ENCODE peak calls at places on chromosomes 5 and 9, in ten cellular contexts. E is NB4, Z is GM12878, L is lower leg skin, C is Peyer's patch, P is breast epithelium, Y is heart left ventricle, F is ovary, O is adrenal gland, G is tibial nerve. W is an unnamed sample.

GRCh38 chr9:98290411-98290810 is 35.0 kb upstream of the TBC1D2 start:
- DNase-seq in G (no peak), L (no peak), Y (no peak), P (no peak), O (no peak), Z (no peak), E (no peak), C (no peak), F (no peak), W (no peak)

GRCh38 chr5:134084166-134084565 is 30.3 kb upstream of the TCF7 start:
- DNase-seq in Z (no peak), G (no peak), O (no peak), Y (no peak), P (no peak), L (no peak), E (no peak), C (no peak), F (no peak), W (no peak)

GRCh38 chr5:75522025-75522424 is 10.3 kb downstream of the POLK start:
- DNase-seq in E (no peak), O (no peak), F (no peak), Z (no peak), Y (no peak), C (no peak), L (no peak), G (no peak), P (no peak), W (no peak)

GRCh38 chr5:31442253-31442820 is 89.6 kb downstream of the DROSHA start:
- DNase-seq in F (no peak), G (no peak), Z (no peak), O (no peak), Y (no peak), C (no peak), P (no peak), E (no peak), L (no peak), W (no peak)

GRCh38 chr9:135165756-135166519 is 78.5 kb downstream of the OLFM1 start:
- DNase-seq in G (no peak), F (no peak), Y (no peak), E (no peak), O (no peak), C (no peak), L (no peak), Z (no peak), P (no peak), W (no peak)

GRCh38 chr9:26234865-26235264 is 556.6 kb upstream of the TUSC1 start:
- DNase-seq in G (no peak), C (no peak), F (no peak), L (no peak), P (no peak), Y (no peak), E (no peak), O (no peak), Z (no peak), W (no peak)

GRCh38 chr9:2053883-2054845 is 39.0 kb downstream of the SMARCA2 start:
- DNase-seq in C (peak), Z (peak), G (peak), E (peak), O (no peak), F (no peak), L (no peak), Y (no peak), P (peak), W (peak)

GRCh38 chr9:126108240-126108639 is 218.4 kb upstream of the MVB12B start:
- DNase-seq in C (no peak), F (no peak), L (no peak), G (no peak), Z (no peak), P (no peak), E (peak), O (no peak), Y (no peak), W (no peak)

GRCh38 chr5:52727568-52727967 is 60.1 kb upstream of the ITGA1 start:
- DNase-seq in Y (no peak), C (no peak), O (peak), P (peak), G (no peak), F (no peak), E (no peak), Z (no peak), L (no peak), W (no peak)

GRCh38 chr9:33952066-33952465 is 96.6 kb downstream of the UBAP2 start:
- DNase-seq in E (peak), C (no peak), G (no peak), L (no peak), Y (no peak), F (no peak), Z (no peak), O (no peak), P (no peak), W (no peak)

GRCh38 chr5:176529116-176529823 is 7.9 kb downstream of the RNF44 start:
- DNase-seq in L (no peak), F (no peak), Z (no peak), P (no peak), C (peak), Y (no peak), E (no peak), O (no peak), G (no peak), W (no peak)

GRCh38 chr9:133044661-133045060 is 13.9 kb downstream of the GTF3C5 start:
- DNase-seq in C (no peak), O (no peak), E (no peak), L (no peak), Y (no peak), P (no peak), F (no peak), G (no peak), Z (no peak), W (no peak)

GRCh38 chr5:124524552-124525232 is 221.7 kb downstream of the ZNF608 start:
- DNase-seq in E (peak), G (no peak), O (no peak), C (peak), F (no peak), L (no peak), Y (no peak), P (no peak), Z (peak), W (no peak)

GRCh38 chr5:60257852-60258251 is 364.3 kb upstream of the PDE4D start:
- DNase-seq in F (no peak), Z (no peak), O (no peak), Y (no peak), E (peak), C (no peak), L (no peak), P (no peak), G (no peak), W (no peak)

GRCh38 chr5:32707394-32707997 is 3.6 kb upstream of the NPR3 start:
- DNase-seq in Y (no peak), Z (no peak), P (no peak), L (no peak), O (no peak), E (peak), F (no peak), C (no peak), G (no peak), W (no peak)

GRCh38 chr9:86176468-86176867 is 77.1 kb upstream of the GOLM1 start:
- DNase-seq in C (no peak), G (no peak), F (no peak), O (peak), Z (no peak), P (no peak), E (no peak), L (no peak), Y (no peak), W (no peak)

GRCh38 chr9:693460-694390 is 147.8 kb upstream of the DMRT1 start:
- DNase-seq in F (peak), G (peak), Z (no peak), Y (no peak), C (no peak), O (peak), L (no peak), E (no peak), P (no peak), W (peak)

GRCh38 chr9:27280858-27281257 is 16.1 kb downstream of the EQTN start:
- DNase-seq in Z (no peak), O (no peak), Y (no peak), E (peak), C (no peak), P (no peak), G (no peak), F (no peak), L (no peak), W (no peak)

GRCh38 chr5:16135003-16135402 is 44.6 kb downstream of the MARCHF11 start:
- DNase-seq in E (no peak), Z (no peak), G (no peak), P (no peak), Y (no peak), C (no peak), F (no peak), L (no peak), O (no peak), W (no peak)

GRCh38 chr9:10855847-10856246 is 243.0 kb upstream of the PTPRD start:
- DNase-seq in F (no peak), Y (no peak), P (no peak), L (no peak), Z (no peak), O (no peak), C (no peak), E (peak), G (no peak), W (no peak)

GRCh38 chr9:90956026-90956810 is 154.6 kb downstream of the SYK start:
- DNase-seq in G (no peak), Z (no peak), F (no peak), Y (no peak), O (no peak), C (no peak), E (no peak), L (no peak), P (no peak), W (no peak)

GRCh38 chr5:52956915-52957747 is 32.0 kb upstream of the ITGA2 start:
- DNase-seq in F (no peak), Y (no peak), P (no peak), Z (no peak), C (no peak), G (no peak), L (no peak), E (no peak), O (no peak), W (no peak)

GRCh38 chr5:127863610-127864395 is 160.6 kb downstream of the CCDC192 start:
- DNase-seq in L (no peak), Z (no peak), O (no peak), P (no peak), G (no peak), Y (no peak), C (no peak), F (no peak), E (no peak), W (no peak)

GRCh38 chr5:89769975-89770374 is 639.6 kb downstream of the CETN3 start:
- DNase-seq in G (no peak), E (no peak), Z (no peak), O (no peak), L (no peak), Y (no peak), C (no peak), F (no peak), P (no peak), W (no peak)

GRCh38 chr5:136750507-136750906 is 385.2 kb upstream of the TRPC7 start:
- DNase-seq in G (no peak), P (no peak), O (no peak), L (no peak), Y (no peak), F (no peak), C (no peak), Z (no peak), E (no peak), W (no peak)

GRCh38 chr9:134419684-134420076 is 93.4 kb downstream of the RXRA start:
- DNase-seq in F (no peak), Z (no peak), O (no peak), Y (no peak), P (no peak), G (no peak), L (no peak), C (no peak), E (no peak), W (no peak)

GRCh38 chr9:114318416-114318815 is 4.5 kb upstream of the ORM1 start:
- DNase-seq in C (no peak), Z (no peak), Y (no peak), P (no peak), G (no peak), L (peak), F (no peak), E (no peak), O (no peak), W (no peak)

GRCh38 chr5:172410839-172411238 is 43.5 kb downstream of the SH3PXD2B start:
- DNase-seq in G (no peak), O (no peak), C (no peak), L (no peak), F (no peak), Z (no peak), Y (no peak), P (no peak), E (no peak), W (no peak)

GRCh38 chr5:172413601-172414000 is 40.7 kb downstream of the SH3PXD2B start:
- DNase-seq in C (no peak), E (no peak), G (no peak), Y (no peak), Z (no peak), F (no peak), P (no peak), O (no peak), L (no peak), W (no peak)

GRCh38 chr5:172411423-172412111 is 42.8 kb downstream of the SH3PXD2B start:
- DNase-seq in F (no peak), O (no peak), Z (no peak), L (no peak), G (no peak), P (peak), Y (peak), E (peak), C (no peak), W (peak)

GRCh38 chr5:172414618-172415599 is 39.4 kb downstream of the SH3PXD2B start:
- DNase-seq in E (no peak), L (no peak), F (peak), G (peak), O (peak), P (no peak), Y (peak), Z (no peak), C (no peak), W (peak)

DNA sequence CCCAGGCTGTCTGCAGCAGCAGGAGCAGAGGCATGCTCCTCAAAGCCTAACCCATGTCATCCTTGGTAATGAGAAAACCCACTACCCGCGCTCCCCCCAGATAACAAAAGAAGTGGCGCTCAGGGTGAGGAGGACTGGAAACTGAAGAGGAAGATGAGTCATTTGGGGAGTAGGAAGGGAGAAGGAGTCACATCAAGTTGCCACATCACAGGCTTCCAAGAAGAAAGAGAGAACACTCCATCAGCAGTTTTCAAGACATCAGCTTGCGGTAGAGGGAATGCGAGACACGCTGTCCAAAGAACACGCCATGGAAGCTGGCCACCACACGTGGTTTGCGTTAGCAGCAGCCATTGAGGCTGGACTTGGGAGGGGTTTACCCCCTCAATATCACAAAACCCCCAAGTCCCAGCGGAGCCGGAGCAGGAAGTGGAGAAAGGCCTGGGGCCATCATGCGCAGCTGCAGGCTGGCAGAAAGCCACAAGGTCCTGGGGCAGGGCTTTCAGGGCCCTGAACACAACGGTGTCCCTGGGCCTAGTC is 41.5 kb downstream of the SH3PXD2B start:
- DNase-seq in L (peak), G (peak), Y (peak), Z (peak), E (peak), C (peak), P (peak), O (peak), F (peak), W (peak)
- H3K4me3 ChIP-seq in L (no peak), G (no peak), Y (no peak), Z (no peak), E (peak), C (no peak), P (no peak), O (no peak), F (no peak), W (no peak)

GRCh38 chr5:39624268-39624886 is 199.6 kb upstream of the DAB2 start:
- DNase-seq in L (no peak), E (peak), P (peak), Z (peak), C (no peak), O (no peak), Y (no peak), G (no peak), F (no peak), W (no peak)

GRCh38 chr5:39623291-39623865 is 198.6 kb upstream of the DAB2 start:
- DNase-seq in L (no peak), C (no peak), Z (no peak), P (no peak), G (no peak), O (no peak), Y (no peak), E (no peak), F (no peak), W (no peak)

GRCh38 chr5:39619161-39619818 is 194.5 kb upstream of the DAB2 start:
- DNase-seq in Y (no peak), L (no peak), C (no peak), O (no peak), E (no peak), F (no peak), G (no peak), Z (no peak), P (no peak), W (no peak)

GRCh38 chr5:39624890-39625289 is 200.1 kb upstream of the DAB2 start:
- DNase-seq in G (no peak), O (no peak), L (no peak), Y (no peak), P (no peak), C (no peak), Z (no peak), E (no peak), F (no peak), W (no peak)

GRCh38 chr5:39622281-39622680 is 197.5 kb upstream of the DAB2 start:
- DNase-seq in F (no peak), L (no peak), C (no peak), O (no peak), P (no peak), Z (no peak), E (no peak), Y (no peak), G (no peak), W (no peak)
- TF ChIP-seq POLR2A in F (no peak), L (no peak), C (no peak), O (no peak), P (no peak), Z (no peak), E (no peak), Y (no peak), G (no peak), W (no peak)

GRCh38 chr5:147339313-147339712 is 104.5 kb downstream of the STK32A start:
- DNase-seq in E (peak), O (no peak), P (no peak), Y (no peak), L (no peak), F (no peak), G (no peak), C (no peak), Z (no peak), W (no peak)
- TF ChIP-seq CTCF in E (peak), O (no peak), P (no peak), Y (no peak), L (no peak), F (no peak), G (no peak), C (no peak), Z (no peak), W (no peak)

DNA sequence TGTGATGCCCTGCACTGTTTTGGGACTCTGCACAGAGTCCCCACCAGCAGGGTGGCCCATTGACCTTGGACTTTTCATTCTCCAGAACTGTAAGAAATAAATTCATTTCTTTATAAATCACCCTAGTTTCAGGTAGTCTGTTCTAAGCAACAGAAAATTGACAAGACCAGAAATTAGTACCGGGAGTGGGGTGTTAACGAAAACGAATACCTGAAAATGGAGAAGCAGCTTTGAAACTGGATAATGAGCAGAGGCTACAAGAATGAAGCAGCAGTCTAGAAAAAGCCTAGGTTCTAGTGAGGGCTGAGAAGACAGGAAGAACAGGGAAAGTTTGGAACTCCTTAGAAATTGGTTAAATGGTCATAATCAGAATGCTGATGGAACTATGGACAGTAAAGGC is 2.1 kb upstream of the MCC start:
- DNase-seq in G (no peak), L (no peak), C (no peak), Z (no peak), F (no peak), E (no peak), P (no peak), O (no peak), Y (no peak), W (no peak)
- H3K4me3 ChIP-seq in G (no peak), L (no peak), C (no peak), Z (no peak), F (no peak), E (no peak), P (no peak), O (no peak), Y (no peak), W (no peak)

DNA sequence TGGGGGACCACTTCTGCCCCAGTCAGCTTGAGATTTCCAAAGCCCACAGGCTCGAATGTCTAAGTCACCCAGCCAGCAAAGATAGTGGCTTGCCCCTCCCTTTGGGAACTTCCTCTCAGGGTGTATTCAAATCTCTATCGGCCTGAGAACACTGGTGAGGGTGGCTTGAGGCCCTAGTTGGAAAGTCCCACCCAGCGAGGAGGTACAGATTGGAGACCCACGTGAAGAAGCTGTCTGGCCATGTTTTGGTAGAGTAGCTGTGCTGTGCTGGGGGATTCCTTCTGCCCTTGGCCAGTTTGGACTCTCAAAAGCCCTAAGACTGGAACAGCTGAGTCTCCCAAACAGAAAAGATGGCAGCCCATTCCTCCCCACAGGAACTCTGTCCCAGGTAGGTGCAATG is 172.7 kb upstream of the RIOK2 start:
- DNase-seq in L (no peak), E (no peak), C (no peak), Y (no peak), O (no peak), P (no peak), F (no peak), Z (peak), G (no peak), W (no peak)
- TF ChIP-seq POLR2A in L (no peak), E (no peak), C (no peak), Y (no peak), O (no peak), P (no peak), F (no peak), Z (peak), G (no peak), W (no peak)

GRCh38 chr9:72596451-72597180 is 75.2 kb downstream of the TMC1 start:
- DNase-seq in C (no peak), O (no peak), G (no peak), Y (no peak), F (no peak), E (peak), L (no peak), Z (no peak), P (no peak), W (no peak)

GRCh38 chr9:72598639-72599038 is 77.2 kb downstream of the TMC1 start:
- DNase-seq in Y (no peak), O (no peak), C (no peak), Z (no peak), F (no peak), E (no peak), P (no peak), L (no peak), G (no peak), W (no peak)

GRCh38 chr9:72599874-72600534 is 78.6 kb downstream of the TMC1 start:
- DNase-seq in F (no peak), G (no peak), P (no peak), Z (no peak), C (no peak), Y (no peak), E (no peak), O (no peak), L (no peak), W (no peak)

GRCh38 chr9:72597606-72598005 is 76.2 kb downstream of the TMC1 start:
- DNase-seq in Z (no peak), E (no peak), C (no peak), Y (no peak), G (no peak), O (no peak), P (no peak), L (no peak), F (no peak), W (no peak)

DNA sequence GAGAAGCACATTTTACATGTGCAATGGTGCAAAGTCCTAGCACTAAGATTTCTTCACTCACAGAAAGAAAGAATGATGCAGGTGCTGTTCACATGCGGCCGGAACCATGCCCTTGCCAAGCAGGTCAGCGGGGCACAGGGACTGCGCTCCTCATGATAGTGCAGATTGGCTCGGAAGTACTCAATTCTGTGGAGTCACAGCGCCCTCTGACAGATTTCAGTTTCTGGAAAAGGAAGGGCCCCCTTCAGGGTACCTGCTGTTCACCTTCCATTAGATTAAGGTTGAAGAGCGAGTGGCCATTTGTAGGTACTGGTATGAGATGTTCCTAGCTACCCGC is 75.7 kb downstream of the TMC1 start:
- DNase-seq in L (no peak), C (no peak), Z (no peak), O (no peak), F (no peak), Y (no peak), E (peak), P (no peak), G (no peak), W (no peak)
- TF ChIP-seq CTCF in L (no peak), C (no peak), Z (no peak), O (no peak), F (no peak), Y (no peak), E (no peak), P (no peak), G (no peak), W (no peak)

GRCh38 chr9:19358691-19359090 is 21.3 kb downstream of the RPS6 start:
- DNase-seq in O (no peak), Z (no peak), C (no peak), F (no peak), E (no peak), Y (no peak), L (no peak), P (no peak), G (no peak), W (no peak)
- H3K4me3 ChIP-seq in O (no peak), Z (no peak), C (no peak), F (no peak), E (no peak), Y (no peak), L (no peak), P (no peak), G (no peak), W (no peak)

W was measured in gastrocnemius medialis.